ENCODE peak calls at places on chromosomes 3 and 15, in five cellular contexts. One of them, this sample, is unnamed. For H3K4me1, the result is how much of the 10 kb centered on the place peaks cover.

GRCh38 chr3:55885721-55886120 is 398.6 kb upstream of the WNT5A start:
- DNase-seq in lower lobe of right lung: no peak
- DNase-seq in BE2C: no peak
- DNase-seq in sigmoid colon: no peak
- DNase-seq in neural progenitor cell: no peak
- DNase-seq in this sample: no peak

GRCh38 chr3:165206454-165207266 is 10.5 kb upstream of the SLITRK3 start:
- DNase-seq in lower lobe of right lung: peak
- DNase-seq in neural progenitor cell: peak
- DNase-seq in sigmoid colon: peak
- DNase-seq in BE2C: peak
- DNase-seq in this sample: peak

GRCh38 chr15:74545061-74545460 is 4.0 kb downstream of the ARID3B start:
- DNase-seq in neural progenitor cell: no peak
- DNase-seq in lower lobe of right lung: no peak
- DNase-seq in BE2C: no peak
- DNase-seq in sigmoid colon: no peak
- DNase-seq in this sample: no peak

GRCh38 chr15:35858707-35859106 is 312.7 kb upstream of the DPH6 start:
- DNase-seq in BE2C: no peak
- DNase-seq in lower lobe of right lung: no peak
- DNase-seq in neural progenitor cell: no peak
- DNase-seq in sigmoid colon: no peak
- DNase-seq in this sample: no peak

GRCh38 chr3:13044496-13045244 is 28.6 kb downstream of the IQSEC1 start:
- DNase-seq in neural progenitor cell: peak
- DNase-seq in lower lobe of right lung: peak
- DNase-seq in sigmoid colon: no peak
- DNase-seq in BE2C: no peak
- DNase-seq in this sample: no peak

GRCh38 chr3:48797626-48798025 is 50.0 kb downstream of the PRKAR2A start:
- DNase-seq in BE2C: no peak
- DNase-seq in lower lobe of right lung: no peak
- DNase-seq in neural progenitor cell: no peak
- DNase-seq in sigmoid colon: no peak
- DNase-seq in this sample: no peak

GRCh38 chr3:161035711-161036110 is 69.4 kb downstream of the B3GALNT1 start:
- DNase-seq in neural progenitor cell: no peak
- DNase-seq in BE2C: no peak
- DNase-seq in lower lobe of right lung: no peak
- DNase-seq in sigmoid colon: no peak
- DNase-seq in this sample: no peak

GRCh38 chr3:48429416-48430358 is at the start of gene PLXNB1:
- DNase-seq in BE2C: peak
- DNase-seq in lower lobe of right lung: peak
- DNase-seq in sigmoid colon: peak
- DNase-seq in neural progenitor cell: peak
- DNase-seq in this sample: peak

GRCh38 chr15:31598620-31599019 is 272.0 kb downstream of the KLF13 start:
- DNase-seq in neural progenitor cell: peak
- DNase-seq in BE2C: no peak
- DNase-seq in sigmoid colon: no peak
- DNase-seq in lower lobe of right lung: peak
- DNase-seq in this sample: no peak

GRCh38 chr3:9280477-9281219 is 31.2 kb upstream of the SRGAP3 start:
- DNase-seq in neural progenitor cell: peak
- DNase-seq in BE2C: no peak
- DNase-seq in lower lobe of right lung: no peak
- DNase-seq in sigmoid colon: no peak
- DNase-seq in this sample: no peak

GRCh38 chr15:40873625-40874561 is at the start of gene RHOV:
- DNase-seq in lower lobe of right lung: peak
- DNase-seq in sigmoid colon: peak
- DNase-seq in BE2C: peak
- DNase-seq in neural progenitor cell: peak
- DNase-seq in this sample: peak

GRCh38 chr15:99998661-99999101 is 265.4 kb upstream of the LYSMD4 start:
- DNase-seq in neural progenitor cell: no peak
- DNase-seq in sigmoid colon: no peak
- DNase-seq in BE2C: no peak
- DNase-seq in lower lobe of right lung: no peak
- DNase-seq in this sample: no peak

GRCh38 chr15:86336051-86336788 is 256.5 kb downstream of the AGBL1 start:
- DNase-seq in lower lobe of right lung: no peak
- DNase-seq in sigmoid colon: no peak
- DNase-seq in BE2C: no peak
- DNase-seq in neural progenitor cell: no peak
- DNase-seq in this sample: no peak

GRCh38 chr3:179716811-179717210 is 64.0 kb downstream of the USP13 start:
- DNase-seq in sigmoid colon: no peak
- DNase-seq in BE2C: no peak
- DNase-seq in lower lobe of right lung: no peak
- DNase-seq in neural progenitor cell: no peak
- DNase-seq in this sample: no peak

GRCh38 chr3:63387568-63387967 is 109.5 kb downstream of the SYNPR start:
- DNase-seq in lower lobe of right lung: no peak
- DNase-seq in neural progenitor cell: no peak
- DNase-seq in sigmoid colon: no peak
- DNase-seq in BE2C: no peak
- DNase-seq in this sample: peak

GRCh38 chr3:128984596-128984995 is 9.3 kb downstream of the CFAP92 start:
- DNase-seq in BE2C: no peak
- DNase-seq in sigmoid colon: no peak
- DNase-seq in lower lobe of right lung: no peak
- DNase-seq in neural progenitor cell: no peak
- DNase-seq in this sample: no peak

GRCh38 chr3:162998205-162998604 is 1501.6 kb downstream of the OTOL1 start:
- DNase-seq in sigmoid colon: no peak
- DNase-seq in neural progenitor cell: peak
- DNase-seq in BE2C: no peak
- DNase-seq in lower lobe of right lung: no peak
- DNase-seq in this sample: no peak

GRCh38 chr3:188353409-188353808 is 199.5 kb downstream of the LPP start:
- DNase-seq in lower lobe of right lung: no peak
- DNase-seq in sigmoid colon: no peak
- DNase-seq in BE2C: no peak
- DNase-seq in neural progenitor cell: no peak
- DNase-seq in this sample: no peak

GRCh38 chr15:28896944-28897343 is 11.2 kb downstream of the APBA2 start:
- DNase-seq in lower lobe of right lung: peak
- DNase-seq in neural progenitor cell: no peak
- DNase-seq in BE2C: no peak
- DNase-seq in sigmoid colon: no peak
- DNase-seq in this sample: no peak

GRCh38 chr15:30925686-30926085 is 22.0 kb downstream of the FAN1 start:
- DNase-seq in neural progenitor cell: no peak
- DNase-seq in lower lobe of right lung: no peak
- DNase-seq in BE2C: no peak
- DNase-seq in sigmoid colon: no peak
- DNase-seq in this sample: no peak

GRCh38 chr15:60091150-60091549 is 87.0 kb downstream of the FOXB1 start:
- DNase-seq in lower lobe of right lung: peak
- DNase-seq in sigmoid colon: no peak
- DNase-seq in neural progenitor cell: no peak
- DNase-seq in BE2C: no peak
- DNase-seq in this sample: no peak

GRCh38 chr3:12175844-12176453 is 17.2 kb upstream of the TIMP4 start:
- DNase-seq in BE2C: peak
- DNase-seq in sigmoid colon: peak
- DNase-seq in neural progenitor cell: peak
- DNase-seq in lower lobe of right lung: peak
- DNase-seq in this sample: no peak

GRCh38 chr15:81336568-81336967 is 12.6 kb upstream of the STARD5 start:
- DNase-seq in sigmoid colon: no peak
- DNase-seq in lower lobe of right lung: no peak
- DNase-seq in BE2C: no peak
- DNase-seq in neural progenitor cell: no peak
- DNase-seq in this sample: no peak

GRCh38 chr15:47961401-47962090 is 159.2 kb upstream of the SLC24A5 start:
- DNase-seq in neural progenitor cell: no peak
- DNase-seq in BE2C: no peak
- DNase-seq in sigmoid colon: no peak
- DNase-seq in lower lobe of right lung: no peak
- DNase-seq in this sample: no peak

GRCh38 chr3:179961081-179962078 is 75.4 kb downstream of the PEX5L start:
- DNase-seq in lower lobe of right lung: no peak
- DNase-seq in neural progenitor cell: no peak
- DNase-seq in BE2C: no peak
- DNase-seq in sigmoid colon: no peak
- DNase-seq in this sample: no peak

GRCh38 chr3:32450426-32450825 is 52.2 kb downstream of the CMTM6 start:
- DNase-seq in lower lobe of right lung: no peak
- DNase-seq in sigmoid colon: no peak
- DNase-seq in BE2C: no peak
- DNase-seq in neural progenitor cell: no peak
- DNase-seq in this sample: no peak

GRCh38 chr3:32453346-32453745 is 49.3 kb downstream of the CMTM6 start:
- DNase-seq in neural progenitor cell: no peak
- DNase-seq in BE2C: no peak
- DNase-seq in lower lobe of right lung: no peak
- DNase-seq in sigmoid colon: no peak
- DNase-seq in this sample: no peak

GRCh38 chr3:32451049-32451659 is 51.5 kb downstream of the CMTM6 start:
- DNase-seq in BE2C: no peak
- DNase-seq in lower lobe of right lung: no peak
- DNase-seq in sigmoid colon: no peak
- DNase-seq in neural progenitor cell: peak
- DNase-seq in this sample: no peak

GRCh38 chr3:32454111-32454510 is 48.5 kb downstream of the CMTM6 start:
- DNase-seq in sigmoid colon: no peak
- DNase-seq in lower lobe of right lung: no peak
- DNase-seq in neural progenitor cell: no peak
- DNase-seq in BE2C: no peak
- DNase-seq in this sample: no peak

DNA sequence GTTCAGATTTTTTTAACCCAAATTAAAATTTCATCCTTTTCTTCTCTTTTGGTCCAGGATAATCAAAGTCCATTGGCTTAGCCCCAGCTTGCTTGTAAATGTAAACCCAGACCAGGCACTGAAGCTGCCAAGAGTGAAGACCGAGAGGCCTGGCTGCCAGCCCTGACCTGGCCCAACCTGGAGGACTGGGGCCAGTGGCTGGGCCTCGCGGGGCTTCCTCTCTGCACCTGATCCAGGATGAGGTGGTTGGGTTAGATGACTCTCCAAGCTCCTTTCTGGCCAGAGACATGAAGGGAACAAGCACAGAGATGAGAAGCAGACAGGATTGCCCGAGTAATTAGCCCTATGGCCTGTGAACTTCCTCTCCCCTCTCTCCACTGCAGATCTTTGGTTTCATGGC is 50.6 kb downstream of the CMTM6 start:
- DNase-seq in BE2C: no peak
- DNase-seq in sigmoid colon: no peak
- DNase-seq in lower lobe of right lung: no peak
- DNase-seq in neural progenitor cell: no peak
- DNase-seq in this sample: no peak
- H3K4me1 ChIP-seq in BE2C: under half
- H3K4me1 ChIP-seq in sigmoid colon: under half
- H3K4me1 ChIP-seq in lower lobe of right lung: under half
- H3K4me1 ChIP-seq in neural progenitor cell: half or more
- H3K4me1 ChIP-seq in this sample: under half

GRCh38 chr15:37095993-37096877 is 4.1 kb downstream of the MEIS2 start:
- DNase-seq in BE2C: peak
- DNase-seq in neural progenitor cell: peak
- DNase-seq in lower lobe of right lung: no peak
- DNase-seq in sigmoid colon: peak
- DNase-seq in this sample: peak
- H3K4me3 ChIP-seq in BE2C: peak
- H3K4me3 ChIP-seq in neural progenitor cell: peak
- H3K4me3 ChIP-seq in lower lobe of right lung: peak
- H3K4me3 ChIP-seq in sigmoid colon: peak
- H3K4me3 ChIP-seq in this sample: no peak

DNA sequence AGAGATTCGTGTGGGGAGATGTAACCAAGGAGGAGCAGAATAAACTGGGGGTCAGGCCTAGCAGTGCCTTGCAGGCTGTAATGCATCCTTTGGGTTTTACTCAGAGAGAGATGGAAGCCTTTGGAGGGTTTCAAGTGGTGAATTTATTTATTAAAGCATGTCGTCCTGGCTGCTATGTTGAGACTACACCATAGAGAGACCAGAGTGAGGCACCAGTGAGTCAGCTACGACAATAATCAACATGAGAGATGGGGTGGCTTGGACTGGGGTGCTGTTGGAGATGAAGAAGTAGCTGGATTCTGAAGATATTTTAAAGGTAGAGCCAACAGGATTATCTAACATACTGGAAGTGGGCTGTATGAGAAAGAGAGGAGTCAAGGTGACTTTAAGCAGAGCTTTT is 335.3 kb upstream of the ARHGEF26 start:
- DNase-seq in sigmoid colon: no peak
- DNase-seq in neural progenitor cell: no peak
- DNase-seq in lower lobe of right lung: no peak
- DNase-seq in BE2C: no peak
- DNase-seq in this sample: no peak
- TF ChIP-seq CTCF in sigmoid colon: no peak
- TF ChIP-seq CTCF in neural progenitor cell: peak
- TF ChIP-seq CTCF in lower lobe of right lung: no peak
- TF ChIP-seq CTCF in BE2C: no peak
- TF ChIP-seq CTCF in this sample: no peak

DNA sequence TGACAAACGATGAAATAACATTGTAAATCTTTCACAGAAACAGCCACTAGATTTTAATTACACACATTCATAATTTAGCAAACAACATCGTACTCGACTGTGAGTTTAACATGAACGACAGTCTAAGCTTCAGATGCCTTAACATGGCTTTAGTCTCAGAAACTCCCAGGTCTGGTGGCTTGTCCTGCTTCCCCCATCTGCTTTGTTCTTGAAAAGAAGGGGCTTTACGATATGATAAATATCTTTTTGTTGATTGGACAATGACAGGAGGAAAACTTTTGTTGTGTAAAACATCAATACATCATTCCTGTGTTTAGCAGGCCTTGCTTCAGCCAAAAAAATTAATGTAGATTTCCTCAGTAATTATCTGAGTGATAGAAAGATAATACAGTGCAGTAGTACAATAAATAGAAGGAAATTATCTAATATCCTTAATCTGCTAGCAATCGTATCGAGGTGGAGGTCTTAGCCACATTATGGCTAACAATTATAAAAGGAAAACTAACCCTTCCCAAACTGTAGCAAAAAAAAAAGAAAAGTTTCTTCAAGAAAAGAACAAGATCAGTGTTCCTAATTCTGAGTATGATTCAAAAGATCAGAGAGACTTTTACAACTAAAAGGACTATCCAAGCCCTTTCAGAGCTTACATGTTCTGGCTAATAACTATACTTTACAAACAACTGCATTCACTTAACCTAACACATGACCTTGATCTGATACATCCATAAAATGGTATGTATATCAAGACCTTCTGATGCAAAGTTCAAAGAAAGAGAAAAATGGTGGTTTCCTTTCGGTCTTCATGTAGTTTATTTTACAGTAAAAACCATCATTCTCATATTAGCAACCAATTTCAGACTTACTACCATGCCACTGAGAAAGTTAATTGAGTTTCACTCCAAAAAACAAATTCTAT is 535.7 kb downstream of the FOXP1 start:
- DNase-seq in sigmoid colon: no peak
- DNase-seq in neural progenitor cell: no peak
- DNase-seq in BE2C: no peak
- DNase-seq in lower lobe of right lung: no peak
- DNase-seq in this sample: no peak
- H3K4me1 ChIP-seq in sigmoid colon: under half
- H3K4me1 ChIP-seq in neural progenitor cell: under half
- H3K4me1 ChIP-seq in BE2C: under half
- H3K4me1 ChIP-seq in lower lobe of right lung: half or more
- H3K4me1 ChIP-seq in this sample: half or more